ENCODE peak calls at places on chromosomes 11 and 22, in nine cellular contexts. H is choroid plexus epithelial cell; W is stimulated activated CD8-positive, alpha-beta memory T cell treated with anti-CD3 and anti-CD28 coated beads, Interleukin-4, amount 100 ng/mL, for 1 hour; Y is anterior cingulate cortex; A is neural crest cell; I is mucosa of gallbladder; S is HS-27A; C is GM06990; M is sciatic nerve. K is an unnamed sample.

GRCh38 chr11:65710424-65710823 is 1.6 kb upstream of the KAT5 start:
- DNase-seq in H (no peak), W (no peak), Y (no peak), A (no peak), I (no peak), S (no peak), C (no peak), M (no peak), K (peak)

GRCh38 chr11:60336767-60337391 is 9.8 kb downstream of the MS4A6E start:
- DNase-seq in H (no peak), W (no peak), Y (no peak), A (no peak), I (no peak), S (no peak), C (peak), M (no peak), K (no peak)

GRCh38 chr11:94840209-94840608 is 72.1 kb downstream of the AMOTL1 start:
- DNase-seq in H (no peak), W (no peak), Y (no peak), A (no peak), I (no peak), S (no peak), C (no peak), M (no peak), K (no peak)

GRCh38 chr11:89477175-89477574 is 14.0 kb downstream of the NOX4 start:
- DNase-seq in H (no peak), W (no peak), Y (no peak), A (no peak), I (peak), S (no peak), C (no peak), M (no peak), K (no peak)

GRCh38 chr11:723120-723883 is 17.3 kb downstream of the EPS8L2 start:
- DNase-seq in H (peak), W (no peak), Y (no peak), A (no peak), I (no peak), S (no peak), C (no peak), M (no peak), K (no peak)

GRCh38 chr11:116310215-116310614 is 462.6 kb downstream of the BUD13 start:
- DNase-seq in H (peak), W (no peak), Y (no peak), A (no peak), I (no peak), S (no peak), C (no peak), M (no peak), K (peak)

GRCh38 chr11:111176603-111177002 is 68.9 kb upstream of the POU2AF2 start:
- DNase-seq in H (no peak), W (no peak), Y (no peak), A (no peak), I (no peak), S (no peak), C (peak), M (no peak), K (no peak)

GRCh38 chr11:77269484-77270123 is 31.9 kb downstream of the GDPD4 start:
- DNase-seq in H (peak), W (no peak), Y (no peak), A (no peak), I (no peak), S (no peak), C (no peak), M (no peak), K (no peak)

GRCh38 chr11:34794696-34795095 is 121.5 kb downstream of the APIP start:
- DNase-seq in H (no peak), W (no peak), Y (no peak), A (no peak), I (no peak), S (no peak), C (no peak), M (no peak), K (no peak)

GRCh38 chr22:20866716-20867115 is 7.9 kb downstream of the SNAP29 start:
- DNase-seq in H (peak), W (no peak), Y (no peak), A (no peak), I (no peak), S (no peak), C (no peak), M (no peak), K (no peak)

GRCh38 chr11:75141166-75141565 is 9.7 kb upstream of the SLCO2B1 start:
- DNase-seq in H (no peak), W (no peak), Y (no peak), A (no peak), I (no peak), S (no peak), C (no peak), M (no peak), K (no peak)

GRCh38 chr22:23501708-23502107 is 78.4 kb downstream of the IGLL1 start:
- DNase-seq in H (no peak), W (no peak), Y (no peak), A (no peak), I (no peak), S (no peak), C (no peak), M (no peak), K (no peak)

GRCh38 chr11:123438191-123438627 is 8.1 kb downstream of the GRAMD1B start:
- DNase-seq in H (no peak), W (no peak), Y (no peak), A (no peak), I (no peak), S (no peak), C (no peak), M (no peak), K (no peak)

GRCh38 chr11:16261836-16262644 is 94.3 kb downstream of the SOX6 start:
- DNase-seq in H (no peak), W (no peak), Y (no peak), A (no peak), I (no peak), S (no peak), C (no peak), M (no peak), K (no peak)

GRCh38 chr22:31872209-31872608 is 72.1 kb upstream of the YWHAH start:
- DNase-seq in H (no peak), W (no peak), Y (no peak), A (no peak), I (no peak), S (no peak), C (no peak), M (no peak), K (no peak)

GRCh38 chr22:44686873-44687600 is 15.0 kb upstream of the PRR5 start:
- DNase-seq in H (peak), W (no peak), Y (no peak), A (no peak), I (no peak), S (no peak), C (no peak), M (no peak), K (peak)

GRCh38 chr11:3959918-3960295 is 104.4 kb downstream of the STIM1 start:
- DNase-seq in H (peak), W (no peak), Y (no peak), A (no peak), I (no peak), S (no peak), C (no peak), M (no peak), K (no peak)

GRCh38 chr11:16678466-16679116 is 59.9 kb upstream of the C11orf58 start:
- DNase-seq in H (no peak), W (no peak), Y (no peak), A (no peak), I (no peak), S (no peak), C (no peak), M (no peak), K (no peak)

K was measured in A172.